ENCODE peak calls at places on chromosomes 1 and 21, in nine cellular contexts. One of them, this sample, is unnamed.

GRCh38 chr1:45753248-45754037 is 3.0 kb upstream of the IPP start:
- DNase-seq in hippocampal formation: no peak
- DNase-seq in fibroblast of the conjunctiva: no peak
- DNase-seq in pancreas: no peak
- DNase-seq in mesendoderm: peak
- DNase-seq in ecto neural progenitor cell: no peak
- DNase-seq in GM12864: no peak
- DNase-seq in PC-3: no peak
- DNase-seq in activated CD4-positive, alpha-beta T cell treated with anti-CD3 and anti-CD28 coated beads, Interleukin-2, amount 50 U/mL, for 1 hour: no peak
- DNase-seq in this sample: no peak

GRCh38 chr1:64471218-64471719 is 1.3 kb downstream of the CACHD1 start:
- DNase-seq in pancreas: peak
- DNase-seq in fibroblast of the conjunctiva: no peak
- DNase-seq in hippocampal formation: no peak
- DNase-seq in activated CD4-positive, alpha-beta T cell treated with anti-CD3 and anti-CD28 coated beads, Interleukin-2, amount 50 U/mL, for 1 hour: peak
- DNase-seq in ecto neural progenitor cell: peak
- DNase-seq in PC-3: no peak
- DNase-seq in GM12864: no peak
- DNase-seq in mesendoderm: peak
- DNase-seq in this sample: no peak

GRCh38 chr21:42455754-42456440 is 40.1 kb downstream of the RSPH1 start:
- DNase-seq in PC-3: no peak
- DNase-seq in GM12864: no peak
- DNase-seq in activated CD4-positive, alpha-beta T cell treated with anti-CD3 and anti-CD28 coated beads, Interleukin-2, amount 50 U/mL, for 1 hour: no peak
- DNase-seq in ecto neural progenitor cell: no peak
- DNase-seq in hippocampal formation: no peak
- DNase-seq in mesendoderm: no peak
- DNase-seq in pancreas: no peak
- DNase-seq in fibroblast of the conjunctiva: no peak
- DNase-seq in this sample: no peak

GRCh38 chr1:227898502-227899140 is 49.1 kb downstream of the WNT9A start:
- DNase-seq in mesendoderm: no peak
- DNase-seq in activated CD4-positive, alpha-beta T cell treated with anti-CD3 and anti-CD28 coated beads, Interleukin-2, amount 50 U/mL, for 1 hour: no peak
- DNase-seq in pancreas: no peak
- DNase-seq in PC-3: no peak
- DNase-seq in hippocampal formation: no peak
- DNase-seq in ecto neural progenitor cell: peak
- DNase-seq in GM12864: no peak
- DNase-seq in fibroblast of the conjunctiva: no peak
- DNase-seq in this sample: no peak

GRCh38 chr1:79811173-79811572 is 804.6 kb upstream of the ADGRL4 start:
- DNase-seq in fibroblast of the conjunctiva: peak
- DNase-seq in pancreas: no peak
- DNase-seq in hippocampal formation: no peak
- DNase-seq in activated CD4-positive, alpha-beta T cell treated with anti-CD3 and anti-CD28 coated beads, Interleukin-2, amount 50 U/mL, for 1 hour: no peak
- DNase-seq in ecto neural progenitor cell: no peak
- DNase-seq in PC-3: peak
- DNase-seq in mesendoderm: no peak
- DNase-seq in GM12864: no peak
- DNase-seq in this sample: no peak

GRCh38 chr1:6267686-6268281 is 6.9 kb upstream of the GPR153 start:
- DNase-seq in GM12864: no peak
- DNase-seq in PC-3: peak
- DNase-seq in hippocampal formation: no peak
- DNase-seq in ecto neural progenitor cell: no peak
- DNase-seq in fibroblast of the conjunctiva: no peak
- DNase-seq in activated CD4-positive, alpha-beta T cell treated with anti-CD3 and anti-CD28 coated beads, Interleukin-2, amount 50 U/mL, for 1 hour: no peak
- DNase-seq in mesendoderm: no peak
- DNase-seq in pancreas: no peak
- DNase-seq in this sample: no peak

GRCh38 chr1:199747984-199748383 is 279.5 kb upstream of the NR5A2 start:
- DNase-seq in GM12864: no peak
- DNase-seq in mesendoderm: peak
- DNase-seq in hippocampal formation: no peak
- DNase-seq in ecto neural progenitor cell: peak
- DNase-seq in fibroblast of the conjunctiva: no peak
- DNase-seq in pancreas: no peak
- DNase-seq in PC-3: no peak
- DNase-seq in activated CD4-positive, alpha-beta T cell treated with anti-CD3 and anti-CD28 coated beads, Interleukin-2, amount 50 U/mL, for 1 hour: no peak
- DNase-seq in this sample: no peak

GRCh38 chr1:201903135-201903534 is 14.4 kb downstream of the SHISA4 start:
- DNase-seq in GM12864: no peak
- DNase-seq in PC-3: no peak
- DNase-seq in fibroblast of the conjunctiva: peak
- DNase-seq in activated CD4-positive, alpha-beta T cell treated with anti-CD3 and anti-CD28 coated beads, Interleukin-2, amount 50 U/mL, for 1 hour: no peak
- DNase-seq in ecto neural progenitor cell: no peak
- DNase-seq in hippocampal formation: no peak
- DNase-seq in pancreas: no peak
- DNase-seq in mesendoderm: peak
- DNase-seq in this sample: no peak

GRCh38 chr1:180969429-180969828 is 53.2 kb downstream of the STX6 start:
- DNase-seq in activated CD4-positive, alpha-beta T cell treated with anti-CD3 and anti-CD28 coated beads, Interleukin-2, amount 50 U/mL, for 1 hour: no peak
- DNase-seq in fibroblast of the conjunctiva: no peak
- DNase-seq in hippocampal formation: no peak
- DNase-seq in ecto neural progenitor cell: no peak
- DNase-seq in mesendoderm: no peak
- DNase-seq in pancreas: no peak
- DNase-seq in GM12864: no peak
- DNase-seq in PC-3: no peak
- DNase-seq in this sample: no peak

GRCh38 chr1:212595787-212596714 is 12.5 kb upstream of the ATF3 start:
- DNase-seq in fibroblast of the conjunctiva: peak
- DNase-seq in activated CD4-positive, alpha-beta T cell treated with anti-CD3 and anti-CD28 coated beads, Interleukin-2, amount 50 U/mL, for 1 hour: peak
- DNase-seq in ecto neural progenitor cell: no peak
- DNase-seq in GM12864: peak
- DNase-seq in PC-3: peak
- DNase-seq in mesendoderm: peak
- DNase-seq in hippocampal formation: no peak
- DNase-seq in pancreas: no peak
- DNase-seq in this sample: no peak

GRCh38 chr21:34186119-34186719 is 112.8 kb downstream of the MRPS6 start:
- DNase-seq in activated CD4-positive, alpha-beta T cell treated with anti-CD3 and anti-CD28 coated beads, Interleukin-2, amount 50 U/mL, for 1 hour: no peak
- DNase-seq in PC-3: no peak
- DNase-seq in hippocampal formation: no peak
- DNase-seq in fibroblast of the conjunctiva: no peak
- DNase-seq in pancreas: no peak
- DNase-seq in GM12864: no peak
- DNase-seq in mesendoderm: no peak
- DNase-seq in ecto neural progenitor cell: no peak
- DNase-seq in this sample: no peak

GRCh38 chr1:202170726-202171125 is 10.3 kb upstream of the PTPN7 start:
- DNase-seq in activated CD4-positive, alpha-beta T cell treated with anti-CD3 and anti-CD28 coated beads, Interleukin-2, amount 50 U/mL, for 1 hour: no peak
- DNase-seq in pancreas: no peak
- DNase-seq in hippocampal formation: no peak
- DNase-seq in PC-3: no peak
- DNase-seq in ecto neural progenitor cell: no peak
- DNase-seq in mesendoderm: no peak
- DNase-seq in GM12864: no peak
- DNase-seq in fibroblast of the conjunctiva: no peak
- DNase-seq in this sample: peak

GRCh38 chr1:36083219-36083618 is 675 bp upstream of the TEKT2 start:
- DNase-seq in GM12864: no peak
- DNase-seq in mesendoderm: no peak
- DNase-seq in hippocampal formation: no peak
- DNase-seq in pancreas: no peak
- DNase-seq in PC-3: no peak
- DNase-seq in fibroblast of the conjunctiva: no peak
- DNase-seq in activated CD4-positive, alpha-beta T cell treated with anti-CD3 and anti-CD28 coated beads, Interleukin-2, amount 50 U/mL, for 1 hour: no peak
- DNase-seq in ecto neural progenitor cell: no peak
- DNase-seq in this sample: no peak

GRCh38 chr1:227757781-227758180 is 22.5 kb downstream of the SNAP47 start:
- DNase-seq in GM12864: no peak
- DNase-seq in mesendoderm: no peak
- DNase-seq in hippocampal formation: no peak
- DNase-seq in activated CD4-positive, alpha-beta T cell treated with anti-CD3 and anti-CD28 coated beads, Interleukin-2, amount 50 U/mL, for 1 hour: no peak
- DNase-seq in PC-3: no peak
- DNase-seq in pancreas: no peak
- DNase-seq in fibroblast of the conjunctiva: no peak
- DNase-seq in ecto neural progenitor cell: no peak
- DNase-seq in this sample: no peak

GRCh38 chr1:21607549-21608529 is 61.3 kb downstream of the RAP1GAP start:
- DNase-seq in mesendoderm: peak
- DNase-seq in fibroblast of the conjunctiva: peak
- DNase-seq in GM12864: peak
- DNase-seq in hippocampal formation: no peak
- DNase-seq in pancreas: peak
- DNase-seq in activated CD4-positive, alpha-beta T cell treated with anti-CD3 and anti-CD28 coated beads, Interleukin-2, amount 50 U/mL, for 1 hour: peak
- DNase-seq in PC-3: peak
- DNase-seq in ecto neural progenitor cell: peak
- DNase-seq in this sample: no peak

GRCh38 chr1:29569971-29570634 is 333.8 kb downstream of the PTPRU start:
- DNase-seq in PC-3: peak
- DNase-seq in hippocampal formation: no peak
- DNase-seq in ecto neural progenitor cell: no peak
- DNase-seq in pancreas: no peak
- DNase-seq in GM12864: no peak
- DNase-seq in fibroblast of the conjunctiva: peak
- DNase-seq in mesendoderm: no peak
- DNase-seq in activated CD4-positive, alpha-beta T cell treated with anti-CD3 and anti-CD28 coated beads, Interleukin-2, amount 50 U/mL, for 1 hour: no peak
- DNase-seq in this sample: no peak

GRCh38 chr1:3237994-3238704 is 169.1 kb downstream of the PRDM16 start:
- DNase-seq in GM12864: no peak
- DNase-seq in mesendoderm: no peak
- DNase-seq in hippocampal formation: no peak
- DNase-seq in pancreas: no peak
- DNase-seq in ecto neural progenitor cell: no peak
- DNase-seq in activated CD4-positive, alpha-beta T cell treated with anti-CD3 and anti-CD28 coated beads, Interleukin-2, amount 50 U/mL, for 1 hour: no peak
- DNase-seq in fibroblast of the conjunctiva: no peak
- DNase-seq in PC-3: no peak
- DNase-seq in this sample: no peak

GRCh38 chr1:225509376-225509707 is 81.5 kb upstream of the LBR start:
- DNase-seq in mesendoderm: peak
- DNase-seq in GM12864: no peak
- DNase-seq in pancreas: no peak
- DNase-seq in activated CD4-positive, alpha-beta T cell treated with anti-CD3 and anti-CD28 coated beads, Interleukin-2, amount 50 U/mL, for 1 hour: no peak
- DNase-seq in PC-3: no peak
- DNase-seq in fibroblast of the conjunctiva: no peak
- DNase-seq in hippocampal formation: no peak
- DNase-seq in ecto neural progenitor cell: no peak
- DNase-seq in this sample: no peak

GRCh38 chr1:2212542-2213491 is 15.3 kb upstream of the SKI start:
- DNase-seq in mesendoderm: peak
- DNase-seq in activated CD4-positive, alpha-beta T cell treated with anti-CD3 and anti-CD28 coated beads, Interleukin-2, amount 50 U/mL, for 1 hour: peak
- DNase-seq in hippocampal formation: peak
- DNase-seq in PC-3: peak
- DNase-seq in GM12864: no peak
- DNase-seq in ecto neural progenitor cell: peak
- DNase-seq in pancreas: peak
- DNase-seq in fibroblast of the conjunctiva: peak
- DNase-seq in this sample: peak

GRCh38 chr1:58773406-58773840 is 10.4 kb downstream of the JUN start:
- DNase-seq in pancreas: peak
- DNase-seq in GM12864: no peak
- DNase-seq in mesendoderm: no peak
- DNase-seq in fibroblast of the conjunctiva: no peak
- DNase-seq in activated CD4-positive, alpha-beta T cell treated with anti-CD3 and anti-CD28 coated beads, Interleukin-2, amount 50 U/mL, for 1 hour: no peak
- DNase-seq in ecto neural progenitor cell: no peak
- DNase-seq in PC-3: peak
- DNase-seq in hippocampal formation: no peak
- DNase-seq in this sample: peak

GRCh38 chr1:101733340-101733739 is 263.4 kb downstream of the OLFM3 start:
- DNase-seq in activated CD4-positive, alpha-beta T cell treated with anti-CD3 and anti-CD28 coated beads, Interleukin-2, amount 50 U/mL, for 1 hour: no peak
- DNase-seq in GM12864: no peak
- DNase-seq in ecto neural progenitor cell: no peak
- DNase-seq in mesendoderm: no peak
- DNase-seq in hippocampal formation: no peak
- DNase-seq in pancreas: no peak
- DNase-seq in fibroblast of the conjunctiva: no peak
- DNase-seq in PC-3: no peak
- DNase-seq in this sample: no peak

GRCh38 chr1:157932082-157932481 is 61.4 kb upstream of the KIRREL1 start:
- DNase-seq in hippocampal formation: no peak
- DNase-seq in ecto neural progenitor cell: no peak
- DNase-seq in fibroblast of the conjunctiva: peak
- DNase-seq in mesendoderm: no peak
- DNase-seq in pancreas: no peak
- DNase-seq in GM12864: no peak
- DNase-seq in PC-3: peak
- DNase-seq in activated CD4-positive, alpha-beta T cell treated with anti-CD3 and anti-CD28 coated beads, Interleukin-2, amount 50 U/mL, for 1 hour: no peak
- DNase-seq in this sample: no peak